ENCODE peak calls at places on chromosome 18, in eight cellular contexts. Q is adrenal gland; K is astrocyte of the spinal cord; O is RCC 7860; U is aorta; G is AG08395; S is C1 segment of cervical spinal cord; R is stimulated activated CD8-positive, alpha-beta memory T cell treated with anti-CD3 and anti-CD28 coated beads, Interleukin-15, amount 100 ng/mL, for 1 hour. J is an unnamed sample.

GRCh38 chr18:1147616-1148184 is 243.0 kb downstream of the ADCYAP1 start:
- DNase-seq in K (no peak), U (no peak), R (no peak), Q (no peak), O (no peak), G (no peak), S (no peak), J (no peak)

GRCh38 chr18:58313491-58314032 is 269.5 kb downstream of the NEDD4L start:
- DNase-seq in Q (peak), K (no peak), G (no peak), S (no peak), O (peak), R (no peak), U (no peak), J (no peak)

GRCh38 chr18:35334821-35335220 is 9.4 kb downstream of the ZNF24 start:
- DNase-seq in R (no peak), Q (no peak), K (peak), S (no peak), O (peak), U (no peak), G (peak), J (peak)

GRCh38 chr18:74790451-74790850 is 192.8 kb downstream of the ZNF407 start:
- DNase-seq in S (no peak), G (no peak), U (no peak), O (no peak), Q (no peak), R (no peak), K (no peak), J (no peak)

GRCh38 chr18:51196116-51196810 is 1.2 kb downstream of the MEX3C start:
- DNase-seq in G (no peak), K (no peak), R (no peak), U (peak), O (no peak), S (no peak), Q (peak), J (peak)

GRCh38 chr18:2070636-2071035 is 500.7 kb downstream of the METTL4 start:
- DNase-seq in G (no peak), K (no peak), Q (no peak), O (no peak), R (no peak), S (no peak), U (no peak), J (no peak)

GRCh38 chr18:38301621-38302020 is 736.0 kb upstream of the CELF4 start:
- DNase-seq in O (peak), K (no peak), R (no peak), Q (no peak), S (no peak), U (no peak), G (no peak), J (no peak)

GRCh38 chr18:77501266-77501665 is 251.6 kb downstream of the GALR1 start:
- DNase-seq in G (no peak), K (no peak), R (no peak), Q (no peak), S (no peak), U (no peak), O (no peak), J (no peak)

GRCh38 chr18:46294325-46294724 is 190.1 kb downstream of the HAUS1 start:
- DNase-seq in K (no peak), G (no peak), Q (no peak), U (no peak), O (no peak), S (no peak), R (no peak), J (no peak)

GRCh38 chr18:44729631-44730101 is 49.0 kb downstream of the SETBP1 start:
- DNase-seq in S (no peak), O (no peak), R (peak), K (peak), G (peak), U (no peak), Q (no peak), J (peak)

J was measured in IMR-90.